ENCODE peak calls at places on chromosomes 13 and 19, in six cellular contexts. Z is NAMALWA; I is stimulated activated CD4-positive, alpha-beta T cell treated with anti-CD3 and anti-CD28 coated beads, Interleukin-2, amount 100 ng/mL, for 48 hours; E is psoas muscle; G is progenitor cell of endocrine pancreas; P is fibroblast of the aortic adventitia. T is an unnamed sample.

GRCh38 chr13:103287659-103288058 is 221.4 kb upstream of the SLC10A2 start:
- DNase-seq in I (no peak), E (no peak), P (peak), Z (no peak), G (no peak), T (no peak)

GRCh38 chr19:45581576-45581975 is 3.0 kb downstream of the OPA3 start:
- DNase-seq in Z (no peak), I (no peak), G (no peak), P (no peak), E (no peak), T (no peak)

GRCh38 chr19:15614507-15615379 is at the start of gene CYP4F8:
- DNase-seq in P (no peak), E (no peak), I (no peak), Z (no peak), G (no peak), T (no peak)

GRCh38 chr13:51614350-51614786 is 30.1 kb downstream of the WDFY2 start:
- DNase-seq in Z (peak), P (no peak), E (peak), I (peak), G (no peak), T (peak)

GRCh38 chr13:49315036-49315565 is 67.4 kb downstream of the CDADC1 start:
- DNase-seq in P (no peak), E (no peak), G (no peak), Z (no peak), I (no peak), T (no peak)

GRCh38 chr13:33316890-33317289 is 31.3 kb upstream of the STARD13 start:
- DNase-seq in Z (no peak), G (no peak), P (no peak), I (no peak), E (no peak), T (no peak)

GRCh38 chr19:15672580-15673175 is at the start of gene CYP4F12:
- DNase-seq in P (peak), E (peak), G (no peak), Z (peak), I (no peak), T (peak)

GRCh38 chr13:44867825-44868224 is 121.4 kb downstream of the NUFIP1 start:
- DNase-seq in I (no peak), Z (no peak), G (no peak), P (peak), E (no peak), T (no peak)

GRCh38 chr13:36059366-36059765 is 71.8 kb downstream of the DCLK1 start:
- DNase-seq in G (no peak), Z (no peak), I (no peak), E (no peak), P (no peak), T (no peak)

GRCh38 chr13:112703935-112704633 is 14.2 kb downstream of the ATP11A start:
- DNase-seq in E (no peak), Z (no peak), P (no peak), G (no peak), I (no peak), T (no peak)

GRCh38 chr19:54606230-54606629 is 12.8 kb downstream of the LILRA1 start:
- DNase-seq in E (no peak), P (no peak), I (no peak), G (no peak), Z (no peak), T (no peak)

GRCh38 chr13:37995052-37995451 is 125.5 kb upstream of the TRPC4 start:
- DNase-seq in G (no peak), I (no peak), P (no peak), E (no peak), Z (no peak), T (no peak)

GRCh38 chr19:28169168-28169862 is 1043.6 kb downstream of the UQCRFS1 start:
- DNase-seq in E (no peak), I (no peak), P (no peak), Z (no peak), G (no peak), T (no peak)

GRCh38 chr19:15247107-15248014 is 15.1 kb upstream of the EPHX3 start:
- DNase-seq in P (no peak), Z (no peak), I (no peak), E (no peak), G (no peak), T (no peak)

GRCh38 chr13:30145709-30146367 is 161.5 kb downstream of the KATNAL1 start:
- DNase-seq in I (no peak), P (no peak), Z (no peak), E (no peak), G (no peak), T (no peak)

GRCh38 chr19:737591-738093 is 13.3 kb upstream of the MISP start:
- DNase-seq in Z (peak), I (peak), P (no peak), G (peak), E (peak), T (peak)

GRCh38 chr19:18566953-18567352 is 4.7 kb upstream of the UBA52 start:
- DNase-seq in E (no peak), I (no peak), P (no peak), G (no peak), Z (no peak), T (no peak)

GRCh38 chr13:94435604-94436226 is 43.8 kb downstream of the DCT start:
- DNase-seq in I (no peak), G (no peak), Z (peak), P (peak), E (no peak), T (peak)

GRCh38 chr13:112718318-112718717 is 28.5 kb downstream of the ATP11A start:
- DNase-seq in P (no peak), G (no peak), Z (no peak), E (no peak), I (no peak), T (no peak)

GRCh38 chr19:38252385-38252784 is 3.8 kb downstream of the PPP1R14A start:
- DNase-seq in G (no peak), I (no peak), Z (no peak), E (no peak), P (no peak), T (no peak)

GRCh38 chr19:21482863-21483276 is 22.5 kb upstream of the ZNF429 start:
- DNase-seq in Z (peak), G (no peak), I (peak), E (peak), P (peak), T (peak)

GRCh38 chr13:20231839-20232555 is at the start of gene GJB6:
- DNase-seq in Z (no peak), P (no peak), E (no peak), G (peak), I (peak), T (no peak)

GRCh38 chr19:14871619-14872230 is 14.2 kb downstream of the OR7A17 start:
- DNase-seq in P (peak), G (no peak), E (no peak), I (no peak), Z (peak), T (peak)

GRCh38 chr13:41900918-41901317 is 60.0 kb downstream of the VWA8 start:
- DNase-seq in Z (no peak), I (peak), P (no peak), E (no peak), G (no peak), T (no peak)

GRCh38 chr19:46254776-46255175 is 25.2 kb downstream of the IGFL1 start:
- DNase-seq in G (no peak), P (no peak), E (no peak), I (no peak), Z (no peak), T (no peak)

GRCh38 chr19:4487572-4487971 is 15.5 kb downstream of the HDGFL2 start:
- DNase-seq in P (no peak), Z (no peak), E (no peak), G (no peak), I (no peak), T (no peak)

GRCh38 chr13:50130686-50131051 is 115.4 kb downstream of the KCNRG start:
- DNase-seq in G (no peak), Z (no peak), P (peak), E (no peak), I (no peak), T (no peak)

GRCh38 chr13:106919638-106920037 is 351.7 kb upstream of the ARGLU1 start:
- DNase-seq in Z (no peak), G (no peak), I (no peak), P (no peak), E (peak), T (no peak)

GRCh38 chr19:55340144-55340783 is 588 bp downstream of the KMT5C start:
- DNase-seq in P (no peak), I (no peak), G (peak), Z (peak), E (peak), T (peak)

GRCh38 chr19:58468216-58468839 is 1.4 kb downstream of the ZNF324 start:
- DNase-seq in G (no peak), E (no peak), I (no peak), Z (no peak), P (no peak), T (no peak)

GRCh38 chr13:84132491-84132890 is 250.2 kb upstream of the SLITRK1 start:
- DNase-seq in I (no peak), P (no peak), Z (no peak), G (no peak), E (no peak), T (no peak)

GRCh38 chr19:15448778-15449619 is 757 bp downstream of the WIZ start:
- DNase-seq in G (no peak), E (no peak), I (no peak), P (peak), Z (no peak), T (no peak)

T was measured in Karpas-422.